ENCODE peak calls at places on chromosomes 1 and 21, in nine cellular contexts. C is body of pancreas; F is spleen; G is heart right ventricle; W is small intestine; O is CD4-positive, CD25-positive, alpha-beta regulatory T cell; Z is effector memory CD4-positive, alpha-beta T cell; J is upper lobe of right lung; A is psoas muscle. V is an unnamed sample.

GRCh38 chr1:234961468-234962339 is 166.9 kb downstream of the TOMM20 start:
- DNase-seq in C (peak; percentile 47), F (no peak), G (peak; percentile 57), W (peak; percentile 95), O (no peak), Z (no peak), J (no peak), A (no peak), V (peak; percentile 18)

GRCh38 chr1:164780111-164780510 is 221.1 kb downstream of the PBX1 start:
- DNase-seq in C (no peak), F (no peak), G (no peak), W (no peak), O (no peak), Z (no peak), J (no peak), A (no peak), V (no peak)

GRCh38 chr1:209086486-209087192 is 496.9 kb upstream of the CAMK1G start:
- DNase-seq in C (no peak), F (no peak), G (no peak), W (no peak), O (no peak), Z (no peak), J (no peak), A (no peak), V (no peak)

GRCh38 chr21:44539031-44539430 is 964 bp downstream of the KRTAP10-1 start:
- DNase-seq in C (peak; percentile 8), F (peak; percentile 62), G (no peak), W (no peak), O (no peak), Z (no peak), J (peak; percentile 45), A (no peak), V (no peak)

GRCh38 chr1:234324668-234325225 is 48.5 kb upstream of the COA6 start:
- DNase-seq in C (no peak), F (peak; percentile 52), G (no peak), W (no peak), O (no peak), Z (no peak), J (no peak), A (no peak), V (no peak)

GRCh38 chr1:47227370-47228232 is 4.4 kb downstream of the TAL1 start:
- DNase-seq in C (no peak), F (no peak), G (no peak), W (no peak), O (no peak), Z (no peak), J (no peak), A (no peak), V (no peak)

GRCh38 chr21:44006017-44006624 is 6.0 kb upstream of the TRAPPC10 start:
- DNase-seq in C (no peak), F (no peak), G (peak; percentile 28), W (no peak), O (no peak), Z (no peak), J (no peak), A (no peak), V (no peak)

GRCh38 chr1:53448241-53448841 is 10.9 kb upstream of the DMRTB1 start:
- DNase-seq in C (no peak), F (no peak), G (no peak), W (no peak), O (no peak), Z (no peak), J (no peak), A (no peak), V (no peak)

GRCh38 chr1:204888294-204888693 is 17.6 kb downstream of the NFASC start:
- DNase-seq in C (no peak), F (no peak), G (no peak), W (no peak), O (no peak), Z (no peak), J (no peak), A (no peak), V (no peak)

GRCh38 chr1:222697858-222698257 is 14.4 kb downstream of the AIDA start:
- DNase-seq in C (no peak), F (no peak), G (no peak), W (no peak), O (no peak), Z (no peak), J (no peak), A (no peak), V (no peak)

DNA sequence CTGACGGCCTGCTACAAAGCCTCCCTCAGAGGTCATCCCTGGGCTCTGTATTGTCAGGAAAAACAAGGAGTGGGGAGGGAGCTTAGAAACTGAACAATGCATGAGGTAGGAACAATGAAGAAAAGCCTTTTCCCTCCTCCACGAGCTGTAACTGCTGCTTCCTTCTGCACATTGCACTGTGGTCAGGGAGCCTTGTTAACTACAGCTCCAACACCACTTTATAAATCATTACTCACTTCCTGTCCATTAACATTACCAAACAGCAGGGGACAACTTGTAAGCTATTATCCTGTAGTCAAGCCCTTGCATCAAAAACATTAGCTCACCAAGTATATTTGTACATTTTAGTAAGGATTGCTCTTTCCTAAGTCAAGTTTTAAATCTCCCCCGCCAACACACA is 336.0 kb upstream of the NR5A2 start:
- DNase-seq in C (no peak), F (no peak), G (no peak), W (peak; percentile 36), O (no peak), Z (no peak), J (no peak), A (no peak), V (no peak)
- H3K27me3 ChIP-seq in C (no peaks in the 10 kb centered on the region), F (no peaks in the 10 kb centered on the region), G (no peaks in the 10 kb centered on the region), W (no peaks in the 10 kb centered on the region), O (peaks cover 8% of the 10 kb centered on the region), Z (no peaks in the 10 kb centered on the region), J (no peaks in the 10 kb centered on the region), A (no peaks in the 10 kb centered on the region), V (no peaks in the 10 kb centered on the region)

GRCh38 chr21:29304577-29304976 is 5.9 kb downstream of the BACH1 start:
- DNase-seq in C (no peak), F (no peak), G (no peak), W (no peak), O (no peak), Z (no peak), J (no peak), A (no peak), V (no peak)

GRCh38 chr21:29305068-29305467 is 6.3 kb downstream of the BACH1 start:
- DNase-seq in C (no peak), F (no peak), G (no peak), W (no peak), O (no peak), Z (no peak), J (no peak), A (no peak), V (no peak)

GRCh38 chr21:29301703-29302102 is 3.0 kb downstream of the BACH1 start:
- DNase-seq in C (no peak), F (no peak), G (no peak), W (no peak), O (no peak), Z (no peak), J (no peak), A (no peak), V (no peak)

GRCh38 chr21:29302340-29302991 is 3.7 kb downstream of the BACH1 start:
- DNase-seq in C (no peak), F (no peak), G (no peak), W (peak; percentile 63), O (peak; percentile 24), Z (no peak), J (no peak), A (no peak), V (no peak)

DNA sequence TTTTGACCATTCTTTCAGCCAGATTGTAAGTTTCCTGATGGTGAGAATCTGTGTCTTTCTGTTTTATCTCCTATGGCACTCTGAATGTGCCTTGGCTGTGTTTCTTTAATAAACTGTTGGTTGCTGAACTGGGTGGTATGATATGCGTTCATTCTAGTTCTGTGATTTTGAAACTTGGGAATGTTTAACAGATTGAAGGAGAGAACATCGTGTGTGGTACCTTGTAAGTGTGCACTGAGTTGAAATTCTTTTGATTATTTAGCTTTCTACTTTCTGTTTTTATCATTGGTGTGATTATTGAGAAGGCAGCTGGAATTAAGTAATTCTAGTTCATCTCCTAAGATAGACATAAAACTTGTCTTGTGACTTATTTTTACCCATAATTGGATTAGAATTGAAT is 4.6 kb downstream of the BACH1 start:
- DNase-seq in C (no peak), F (no peak), G (no peak), W (no peak), O (no peak), Z (no peak), J (no peak), A (no peak), V (no peak)
- H3K4me1 ChIP-seq in C (peaks cover 73% of the 10 kb centered on the region), F (peaks cover 88% of the 10 kb centered on the region), G (peaks cover 84% of the 10 kb centered on the region), W (peaks cover 2% of the 10 kb centered on the region), O (peaks cover 53% of the 10 kb centered on the region), Z (peaks cover 12% of the 10 kb centered on the region), J (peaks cover 70% of the 10 kb centered on the region), A (peaks cover 70% of the 10 kb centered on the region), V (peaks cover 53% of the 10 kb centered on the region)

GRCh38 chr1:29544406-29544805 is 308.1 kb downstream of the PTPRU start:
- DNase-seq in C (no peak), F (no peak), G (no peak), W (no peak), O (no peak), Z (no peak), J (peak; percentile 5), A (no peak), V (no peak)
- H3K27ac ChIP-seq in C (no peak overlapping the region), F (no peak overlapping the region), G (no peak overlapping the region), W (no peak overlapping the region), O (no peak overlapping the region), Z (no peak overlapping the region), J (no peak overlapping the region), A (no peak overlapping the region), V (no peak overlapping the region)

GRCh38 chr1:198776602-198777029 is 137.8 kb downstream of the PTPRC start:
- DNase-seq in C (peak; percentile 11), F (peak; percentile 85), G (peak; percentile 29), W (peak; percentile 13), O (no peak), Z (no peak), J (peak; percentile 69), A (no peak), V (no peak)
- H3K27me3 ChIP-seq in C (no peaks in the 10 kb centered on the region), F (no peaks in the 10 kb centered on the region), G (no peaks in the 10 kb centered on the region), W (no peaks in the 10 kb centered on the region), O (no peaks in the 10 kb centered on the region), Z (no peaks in the 10 kb centered on the region), J (no peaks in the 10 kb centered on the region), A (no peaks in the 10 kb centered on the region), V (no peaks in the 10 kb centered on the region)

V was measured in CD4-positive, alpha-beta memory T cell.